ENCODE peak calls at places on chromosomes 11 and 22, in four cellular contexts. One of them, this sample, is unnamed.
A peak's percentile ranks its signal among the peaks of the same experiment; 100 is the strongest.

GRCh38 chr11:116731097-116731761 is 41.6 kb downstream of the BUD13 start:
- DNase-seq in kidney: no peak
- DNase-seq in Caco-2: peak; percentile 37
- DNase-seq in right lobe of liver: no peak
- DNase-seq in this sample: peak; percentile 13

GRCh38 chr11:120238968-120239620 is 846 bp upstream of the POU2F3 start:
- DNase-seq in right lobe of liver: no peak
- DNase-seq in Caco-2: no peak
- DNase-seq in kidney: no peak
- DNase-seq in this sample: no peak

GRCh38 chr11:46392421-46393230 is 1.1 kb upstream of the CHRM4 start:
- DNase-seq in kidney: peak; percentile 93
- DNase-seq in right lobe of liver: peak; percentile 94
- DNase-seq in Caco-2: peak; percentile 95
- DNase-seq in this sample: peak; percentile 80

GRCh38 chr11:57432714-57433163 is 5.8 kb upstream of the SLC43A3 start:
- DNase-seq in kidney: no peak
- DNase-seq in right lobe of liver: peak; percentile 24
- DNase-seq in Caco-2: no peak
- DNase-seq in this sample: no peak

GRCh38 chr11:75536786-75537629 is 11.3 kb upstream of the GDPD5 start:
- DNase-seq in right lobe of liver: no peak
- DNase-seq in Caco-2: no peak
- DNase-seq in kidney: no peak
- DNase-seq in this sample: no peak

GRCh38 chr11:67584881-67585873 is 1.6 kb downstream of the GSTP1 start:
- DNase-seq in right lobe of liver: no peak
- DNase-seq in kidney: peak; percentile 81
- DNase-seq in Caco-2: no peak
- DNase-seq in this sample: peak; percentile 62

GRCh38 chr11:100676901-100677300 is 10.2 kb upstream of the ARHGAP42 start:
- DNase-seq in Caco-2: no peak
- DNase-seq in right lobe of liver: no peak
- DNase-seq in kidney: no peak
- DNase-seq in this sample: no peak

GRCh38 chr22:38941488-38941987 is 15.9 kb upstream of the APOBEC3A start:
- DNase-seq in right lobe of liver: no peak
- DNase-seq in Caco-2: no peak
- DNase-seq in kidney: peak; percentile 48
- DNase-seq in this sample: no peak

GRCh38 chr11:106424111-106424510 is 346.6 kb downstream of the AASDHPPT start:
- DNase-seq in kidney: no peak
- DNase-seq in Caco-2: no peak
- DNase-seq in right lobe of liver: no peak
- DNase-seq in this sample: no peak

GRCh38 chr22:48091060-48091650 is 1328.7 kb downstream of the TBC1D22A start:
- DNase-seq in kidney: no peak
- DNase-seq in right lobe of liver: no peak
- DNase-seq in Caco-2: no peak
- DNase-seq in this sample: no peak
- H3K4me1 ChIP-seq in kidney: peaks cover 4% of the 10 kb centered on the region
- H3K4me1 ChIP-seq in right lobe of liver: no peaks in the 10 kb centered on the region
- H3K4me1 ChIP-seq in Caco-2: no peaks in the 10 kb centered on the region
- H3K4me1 ChIP-seq in this sample: no peaks in the 10 kb centered on the region

GRCh38 chr11:102047305-102047924 is at the start of gene CFAP300:
- DNase-seq in Caco-2: peak; percentile 94
- DNase-seq in right lobe of liver: peak; percentile 61
- DNase-seq in kidney: peak; percentile 97
- DNase-seq in this sample: peak; percentile 27

GRCh38 chr11:102050927-102051575 is 3.8 kb downstream of the CFAP300 start:
- DNase-seq in Caco-2: no peak
- DNase-seq in kidney: no peak
- DNase-seq in right lobe of liver: no peak
- DNase-seq in this sample: no peak

GRCh38 chr11:102046841-102047240 is 396 bp upstream of the CFAP300 start:
- DNase-seq in kidney: no peak
- DNase-seq in Caco-2: no peak
- DNase-seq in right lobe of liver: no peak
- DNase-seq in this sample: no peak
- H3K4me3 ChIP-seq in kidney: peak overlapping the region; percentile 64
- H3K4me3 ChIP-seq in Caco-2: peak overlapping the region; percentile 66
- H3K4me3 ChIP-seq in right lobe of liver: peak overlapping the region; percentile 35
- H3K4me3 ChIP-seq in this sample: peak overlapping the region; percentile 14

GRCh38 chr11:72623052-72623451 is 51.2 kb downstream of the PDE2A start:
- DNase-seq in kidney: no peak
- DNase-seq in Caco-2: no peak
- DNase-seq in right lobe of liver: no peak
- DNase-seq in this sample: no peak

GRCh38 chr11:72625746-72626636 is 48.2 kb downstream of the PDE2A start:
- DNase-seq in Caco-2: peak; percentile 56
- DNase-seq in right lobe of liver: peak; percentile 86
- DNase-seq in kidney: no peak
- DNase-seq in this sample: no peak

GRCh38 chr11:72626637-72626936 is 47.6 kb downstream of the PDE2A start:
- DNase-seq in kidney: no peak
- DNase-seq in right lobe of liver: no peak
- DNase-seq in Caco-2: no peak
- DNase-seq in this sample: no peak

GRCh38 chr11:72627594-72628281 is 46.5 kb downstream of the PDE2A start:
- DNase-seq in Caco-2: no peak
- DNase-seq in right lobe of liver: no peak
- DNase-seq in kidney: no peak
- DNase-seq in this sample: no peak

GRCh38 chr11:72624496-72625201 is 49.6 kb downstream of the PDE2A start:
- DNase-seq in kidney: no peak
- DNase-seq in right lobe of liver: peak; percentile 73
- DNase-seq in Caco-2: no peak
- DNase-seq in this sample: no peak
- H3K4me1 ChIP-seq in kidney: no peaks in the 10 kb centered on the region
- H3K4me1 ChIP-seq in right lobe of liver: no peaks in the 10 kb centered on the region
- H3K4me1 ChIP-seq in Caco-2: peaks cover 6% of the 10 kb centered on the region
- H3K4me1 ChIP-seq in this sample: no peaks in the 10 kb centered on the region

DNA sequence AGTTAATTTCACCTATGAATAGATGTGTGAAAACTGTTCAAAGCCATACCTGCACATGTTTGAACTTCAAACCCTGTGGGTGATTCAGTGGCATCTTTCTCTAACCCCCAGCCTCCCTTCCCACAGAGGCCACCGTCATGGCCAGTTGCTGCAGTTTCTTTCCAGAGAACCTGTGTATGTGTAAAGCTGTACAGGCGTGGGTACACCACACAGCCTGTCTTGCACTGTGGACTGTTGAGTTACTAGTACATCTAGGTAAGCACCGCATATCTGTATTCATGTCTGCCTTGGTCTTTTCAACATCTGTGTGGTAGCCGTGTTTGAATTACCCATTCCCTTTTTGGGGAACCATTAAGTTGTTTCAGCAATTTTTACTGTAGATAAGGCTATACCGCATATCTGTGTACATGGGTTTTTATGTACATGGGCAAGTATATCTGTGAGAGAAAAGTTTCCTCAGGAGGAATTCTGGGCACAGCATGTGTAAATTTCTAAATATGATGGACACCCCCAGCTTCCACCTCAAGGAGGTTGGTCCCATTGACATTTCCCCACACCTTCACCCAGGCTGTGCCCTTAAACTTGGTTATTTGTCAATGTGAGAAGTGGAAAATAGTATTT is 13.9 kb downstream of the NEAT1 start:
- DNase-seq in kidney: peak; percentile 46
- DNase-seq in Caco-2: no peak
- DNase-seq in right lobe of liver: peak; percentile 55
- DNase-seq in this sample: peak; percentile 2
- H3K4me3 ChIP-seq in kidney: no peak overlapping the region
- H3K4me3 ChIP-seq in Caco-2: no peak overlapping the region
- H3K4me3 ChIP-seq in right lobe of liver: peak overlapping the region; percentile 6
- H3K4me3 ChIP-seq in this sample: no peak overlapping the region

DNA sequence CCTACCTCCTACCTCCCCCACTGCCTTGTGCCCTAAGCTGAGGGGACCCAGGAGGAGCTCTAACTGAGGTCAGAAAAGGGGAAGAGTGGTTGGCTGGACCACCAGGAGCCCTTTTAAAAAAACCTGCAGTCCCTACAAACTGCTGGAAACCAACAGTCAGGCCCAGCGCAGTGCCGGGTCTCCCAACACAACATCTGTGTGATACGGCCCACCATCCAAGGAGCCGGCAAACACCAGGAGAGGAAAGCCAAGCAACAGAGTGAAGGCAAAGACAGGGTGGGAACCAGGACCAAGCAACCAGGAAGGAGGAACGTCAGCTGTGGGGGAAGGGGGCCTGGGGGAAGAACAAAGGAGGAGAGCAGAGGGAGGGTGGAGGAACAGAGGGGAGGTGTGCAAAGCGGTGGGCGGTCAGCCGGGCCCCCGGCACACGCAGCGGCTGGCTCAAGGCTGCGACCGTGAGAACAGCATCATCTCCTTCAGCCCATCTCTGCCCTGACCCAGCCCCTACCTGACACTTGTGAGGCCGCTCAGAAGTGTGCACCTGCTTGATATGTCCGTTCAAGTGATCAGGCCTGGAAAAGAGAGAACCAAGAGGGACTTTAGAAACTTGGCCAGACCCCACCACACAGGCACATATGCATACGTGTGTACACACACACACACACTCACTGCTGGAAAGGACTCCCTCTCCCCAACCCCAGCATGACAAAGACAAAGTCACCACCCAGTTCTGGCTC is 3.6 kb downstream of the PATZ1 start:
- DNase-seq in kidney: no peak
- DNase-seq in Caco-2: no peak
- DNase-seq in right lobe of liver: no peak
- DNase-seq in this sample: no peak
- H3K4me1 ChIP-seq in kidney: peaks cover 34% of the 10 kb centered on the region
- H3K4me1 ChIP-seq in Caco-2: peaks cover 32% of the 10 kb centered on the region
- H3K4me1 ChIP-seq in right lobe of liver: no peaks in the 10 kb centered on the region
- H3K4me1 ChIP-seq in this sample: peaks cover 23% of the 10 kb centered on the region

This sample was measured in HAP-1.